ENCODE peak calls at places on chromosome 14, in ten cellular contexts. One of them, this sample, is unnamed.

GRCh38 chr14:101134851-101135486 is 231.4 kb upstream of the RTL1 start:
- DNase-seq in anterior cingulate cortex: no peak
- DNase-seq in left colon: no peak
- DNase-seq in activated naive CD8-positive, alpha-beta T cell treated with anti-CD3 and anti-CD28 coated beads, Interleukin-2, amount 50 U/mL, for 24 hours: no peak
- DNase-seq in cerebellum: no peak
- DNase-seq in GM03348: no peak
- DNase-seq in GM13976: peak; percentile 10
- DNase-seq in GM13977: peak; percentile 3
- DNase-seq in KBM-7: peak; percentile 20
- DNase-seq in CD8-positive, alpha-beta memory T cell: no peak
- DNase-seq in this sample: no peak

GRCh38 chr14:53148612-53149202 is 4.4 kb downstream of the DDHD1 start:
- DNase-seq in GM13976: no peak
- DNase-seq in left colon: no peak
- DNase-seq in GM13977: no peak
- DNase-seq in KBM-7: no peak
- DNase-seq in CD8-positive, alpha-beta memory T cell: no peak
- DNase-seq in GM03348: no peak
- DNase-seq in activated naive CD8-positive, alpha-beta T cell treated with anti-CD3 and anti-CD28 coated beads, Interleukin-2, amount 50 U/mL, for 24 hours: no peak
- DNase-seq in anterior cingulate cortex: no peak
- DNase-seq in cerebellum: no peak
- DNase-seq in this sample: no peak

GRCh38 chr14:89028462-89029134 is 204.1 kb downstream of the TTC8 start:
- DNase-seq in GM13976: no peak
- DNase-seq in cerebellum: no peak
- DNase-seq in left colon: no peak
- DNase-seq in activated naive CD8-positive, alpha-beta T cell treated with anti-CD3 and anti-CD28 coated beads, Interleukin-2, amount 50 U/mL, for 24 hours: no peak
- DNase-seq in KBM-7: no peak
- DNase-seq in anterior cingulate cortex: no peak
- DNase-seq in GM13977: no peak
- DNase-seq in GM03348: no peak
- DNase-seq in CD8-positive, alpha-beta memory T cell: no peak
- DNase-seq in this sample: no peak

GRCh38 chr14:87629788-87630187 is 363.2 kb downstream of the GALC start:
- DNase-seq in CD8-positive, alpha-beta memory T cell: no peak
- DNase-seq in GM03348: no peak
- DNase-seq in anterior cingulate cortex: no peak
- DNase-seq in cerebellum: no peak
- DNase-seq in activated naive CD8-positive, alpha-beta T cell treated with anti-CD3 and anti-CD28 coated beads, Interleukin-2, amount 50 U/mL, for 24 hours: no peak
- DNase-seq in KBM-7: no peak
- DNase-seq in GM13977: no peak
- DNase-seq in left colon: no peak
- DNase-seq in GM13976: no peak
- DNase-seq in this sample: no peak

GRCh38 chr14:91858536-91859275 is 8.6 kb downstream of the TC2N start:
- DNase-seq in GM13977: peak; percentile 31
- DNase-seq in cerebellum: no peak
- DNase-seq in left colon: no peak
- DNase-seq in activated naive CD8-positive, alpha-beta T cell treated with anti-CD3 and anti-CD28 coated beads, Interleukin-2, amount 50 U/mL, for 24 hours: no peak
- DNase-seq in anterior cingulate cortex: no peak
- DNase-seq in GM13976: peak; percentile 32
- DNase-seq in GM03348: peak; percentile 65
- DNase-seq in KBM-7: no peak
- DNase-seq in CD8-positive, alpha-beta memory T cell: no peak
- DNase-seq in this sample: no peak

GRCh38 chr14:32414808-32415255 is 85.7 kb downstream of the AKAP6 start:
- DNase-seq in CD8-positive, alpha-beta memory T cell: no peak
- DNase-seq in GM13977: no peak
- DNase-seq in anterior cingulate cortex: no peak
- DNase-seq in GM13976: no peak
- DNase-seq in activated naive CD8-positive, alpha-beta T cell treated with anti-CD3 and anti-CD28 coated beads, Interleukin-2, amount 50 U/mL, for 24 hours: no peak
- DNase-seq in cerebellum: no peak
- DNase-seq in KBM-7: no peak
- DNase-seq in GM03348: no peak
- DNase-seq in left colon: no peak
- DNase-seq in this sample: no peak

GRCh38 chr14:104395276-104395675 is 184.3 kb upstream of the C14orf180 start:
- DNase-seq in cerebellum: no peak
- DNase-seq in GM03348: no peak
- DNase-seq in CD8-positive, alpha-beta memory T cell: no peak
- DNase-seq in anterior cingulate cortex: no peak
- DNase-seq in activated naive CD8-positive, alpha-beta T cell treated with anti-CD3 and anti-CD28 coated beads, Interleukin-2, amount 50 U/mL, for 24 hours: no peak
- DNase-seq in KBM-7: no peak
- DNase-seq in GM13976: peak; percentile 11
- DNase-seq in GM13977: no peak
- DNase-seq in left colon: no peak
- DNase-seq in this sample: no peak

GRCh38 chr14:68637106-68638021 is 155.5 kb downstream of the ZFP36L1 start:
- DNase-seq in left colon: no peak
- DNase-seq in GM13976: no peak
- DNase-seq in CD8-positive, alpha-beta memory T cell: no peak
- DNase-seq in GM03348: peak; percentile 82
- DNase-seq in anterior cingulate cortex: peak; percentile 52
- DNase-seq in KBM-7: no peak
- DNase-seq in cerebellum: no peak
- DNase-seq in GM13977: no peak
- DNase-seq in activated naive CD8-positive, alpha-beta T cell treated with anti-CD3 and anti-CD28 coated beads, Interleukin-2, amount 50 U/mL, for 24 hours: no peak
- DNase-seq in this sample: peak; percentile 59

GRCh38 chr14:52706286-52706685 is 714 bp upstream of the PSMC6 start:
- DNase-seq in GM13976: no peak
- DNase-seq in GM13977: no peak
- DNase-seq in CD8-positive, alpha-beta memory T cell: no peak
- DNase-seq in cerebellum: no peak
- DNase-seq in GM03348: no peak
- DNase-seq in left colon: no peak
- DNase-seq in KBM-7: peak; percentile 46
- DNase-seq in activated naive CD8-positive, alpha-beta T cell treated with anti-CD3 and anti-CD28 coated beads, Interleukin-2, amount 50 U/mL, for 24 hours: peak; percentile 48
- DNase-seq in anterior cingulate cortex: no peak
- DNase-seq in this sample: no peak